ENCODE peak calls at places on chromosome 16, in five cellular contexts. X is left kidney; V is activated CD8-positive, alpha-beta memory T cell treated with anti-CD3 and anti-CD28 coated beads for 48 hours; F is AG04450; L is COR-L47. S is an unnamed sample.

GRCh38 chr16:53771655-53772497 is 67.9 kb downstream of the FTO start:
- DNase-seq in X (no peak), V (no peak), F (no peak), L (no peak), S (no peak)

GRCh38 chr16:15647615-15648014 is 2.4 kb upstream of the NDE1 start:
- DNase-seq in X (no peak), V (no peak), F (no peak), L (no peak), S (no peak)

GRCh38 chr16:49284962-49285361 is 3.3 kb upstream of the CBLN1 start:
- DNase-seq in X (no peak), V (no peak), F (no peak), L (no peak), S (no peak)

GRCh38 chr16:82748026-82748425 is 121.3 kb downstream of the CDH13 start:
- DNase-seq in X (peak), V (no peak), F (no peak), L (no peak), S (no peak)

GRCh38 chr16:31513126-31513525 is 4.9 kb upstream of the RUSF1 start:
- DNase-seq in X (no peak), V (no peak), F (no peak), L (no peak), S (peak)

GRCh38 chr16:50331570-50331969 is 37.2 kb downstream of the BRD7 start:
- DNase-seq in X (no peak), V (no peak), F (no peak), L (no peak), S (no peak)

GRCh38 chr16:10883004-10883403 is 6.0 kb downstream of the CIITA start:
- DNase-seq in X (peak), V (no peak), F (no peak), L (no peak), S (no peak)

GRCh38 chr16:9159839-9160550 is 68.6 kb downstream of the HAPSTR1 start:
- DNase-seq in X (peak), V (peak), F (peak), L (peak), S (peak)

GRCh38 chr16:79008869-79009179 is 591.7 kb downstream of the MAF start:
- DNase-seq in X (no peak), V (no peak), F (no peak), L (peak), S (no peak)

GRCh38 chr16:83627996-83628395 is 179.8 kb upstream of the HSBP1 start:
- DNase-seq in X (no peak), V (no peak), F (no peak), L (no peak), S (no peak)

GRCh38 chr16:20883554-20884239 is 16.5 kb downstream of the DCUN1D3 start:
- DNase-seq in X (no peak), V (no peak), F (no peak), L (no peak), S (no peak)

GRCh38 chr16:82730901-82731300 is 104.1 kb downstream of the CDH13 start:
- DNase-seq in X (no peak), V (no peak), F (no peak), L (no peak), S (no peak)

GRCh38 chr16:4169415-4169814 is 53.2 kb upstream of the ADCY9 start:
- DNase-seq in X (no peak), V (no peak), F (no peak), L (no peak), S (no peak)

GRCh38 chr16:27816561-27816960 is 247.0 kb downstream of the GSG1L start:
- DNase-seq in X (no peak), V (no peak), F (no peak), L (no peak), S (no peak)

GRCh38 chr16:56847173-56847948 is 17.6 kb upstream of the SLC12A3 start:
- DNase-seq in X (no peak), V (no peak), F (no peak), L (no peak), S (no peak)

GRCh38 chr16:8886593-8887437 is 4.7 kb downstream of the LITAFD start:
- DNase-seq in X (no peak), V (no peak), F (no peak), L (no peak), S (no peak)

GRCh38 chr16:88941051-88941932 is 35.7 kb downstream of the CBFA2T3 start:
- DNase-seq in X (peak), V (no peak), F (no peak), L (peak), S (no peak)

GRCh38 chr16:47499080-47499699 is 38.1 kb downstream of the PHKB start:
- DNase-seq in X (no peak), V (no peak), F (no peak), L (no peak), S (no peak)

GRCh38 chr16:66269631-66270332 is 96.7 kb upstream of the CDH5 start:
- DNase-seq in X (peak), V (no peak), F (no peak), L (no peak), S (peak)

GRCh38 chr16:23337836-23338550 is 35.9 kb downstream of the SCNN1B start:
- DNase-seq in X (no peak), V (no peak), F (no peak), L (no peak), S (no peak)

S was measured in SJSA1.